ENCODE peak calls at places on chromosomes 6 and 20, in eight cellular contexts. K is HCT116, A is astrocyte of the spinal cord, J is A549, F is coronary artery, D is kidney epithelial cell, P is heart left ventricle, L is sigmoid colon. E is an unnamed sample.

GRCh38 chr20:25310268-25310920 is 62.5 kb downstream of the PYGB start:
- DNase-seq in P (peak), L (peak), J (peak), A (peak), F (no peak), K (peak), D (peak), E (peak)

GRCh38 chr20:38724603-38725457 is 544 bp downstream of the SLC32A1 start:
- DNase-seq in K (no peak), P (no peak), F (no peak), J (no peak), D (no peak), L (no peak), A (no peak), E (peak)

GRCh38 chr6:154488802-154489437 is 21.6 kb downstream of the CNKSR3 start:
- DNase-seq in J (no peak), L (no peak), A (peak), K (peak), F (no peak), D (no peak), P (no peak), E (no peak)

GRCh38 chr6:20630136-20630535 is 95.9 kb downstream of the CDKAL1 start:
- DNase-seq in J (no peak), F (no peak), D (no peak), K (no peak), P (no peak), A (no peak), L (no peak), E (no peak)

GRCh38 chr6:129617986-129618385 is 92.0 kb downstream of the ARHGAP18 start:
- DNase-seq in J (no peak), F (no peak), K (no peak), A (no peak), P (no peak), L (no peak), D (no peak), E (no peak)

GRCh38 chr20:63552481-63553249 is 1.3 kb upstream of the FNDC11 start:
- DNase-seq in F (no peak), J (no peak), L (no peak), A (no peak), P (no peak), K (no peak), D (no peak), E (no peak)

GRCh38 chr6:75267461-75267860 is 17.1 kb downstream of the TMEM30A start:
- DNase-seq in P (no peak), J (no peak), A (no peak), F (no peak), K (no peak), L (no peak), D (no peak), E (no peak)

GRCh38 chr6:11918021-11918738 is 93.9 kb upstream of the HIVEP1 start:
- DNase-seq in D (no peak), K (no peak), J (no peak), P (no peak), L (no peak), F (no peak), A (peak), E (no peak)

GRCh38 chr6:52389626-52390360 is 27.8 kb downstream of the PAQR8 start:
- DNase-seq in L (no peak), A (peak), D (peak), P (peak), J (no peak), F (no peak), K (peak), E (peak)

GRCh38 chr20:62158088-62158400 is 14.5 kb downstream of the SS18L1 start:
- DNase-seq in A (no peak), L (no peak), D (no peak), K (no peak), P (peak), J (no peak), F (no peak), E (no peak)

GRCh38 chr20:50296450-50297375 is 106.1 kb downstream of the CEBPB start:
- DNase-seq in J (no peak), P (no peak), K (no peak), F (no peak), A (no peak), L (peak), D (no peak), E (no peak)

GRCh38 chr20:3887870-3888614 is 1.1 kb upstream of the PANK2 start:
- DNase-seq in D (no peak), J (no peak), K (peak), P (no peak), L (peak), F (no peak), A (no peak), E (no peak)

GRCh38 chr20:34491226-34491931 is 24.8 kb upstream of the DYNLRB1 start:
- DNase-seq in D (no peak), L (no peak), K (no peak), F (no peak), J (no peak), P (no peak), A (no peak), E (no peak)

GRCh38 chr6:12791371-12791770 is 74.8 kb downstream of the PHACTR1 start:
- DNase-seq in P (no peak), K (no peak), D (no peak), L (no peak), J (no peak), F (no peak), A (no peak), E (no peak)

GRCh38 chr6:3124667-3125066 is 6.2 kb downstream of the BPHL start:
- DNase-seq in J (no peak), K (no peak), P (no peak), F (no peak), L (no peak), A (no peak), D (no peak), E (no peak)

GRCh38 chr6:11953641-11954040 is 58.5 kb upstream of the HIVEP1 start:
- DNase-seq in F (no peak), L (no peak), K (no peak), D (no peak), P (no peak), A (no peak), J (no peak), E (no peak)

GRCh38 chr20:37042986-37043972 is 52.5 kb downstream of the RBL1 start:
- DNase-seq in L (no peak), F (no peak), D (no peak), J (no peak), K (no peak), A (no peak), P (no peak), E (peak)

GRCh38 chr6:31058128-31058894 is 48.0 kb downstream of the MUC22 start:
- DNase-seq in A (peak), D (peak), P (no peak), K (peak), J (peak), F (no peak), L (no peak), E (no peak)

GRCh38 chr6:170448745-170449144 is 104.4 kb downstream of the PSMB1 start:
- DNase-seq in J (no peak), K (no peak), A (no peak), F (peak), D (no peak), P (peak), L (no peak), E (no peak)

GRCh38 chr20:32984196-32984595 is 20.0 kb downstream of the SUN5 start:
- DNase-seq in P (no peak), A (no peak), J (no peak), K (no peak), F (no peak), L (no peak), D (no peak), E (no peak)

GRCh38 chr6:34791164-34791841 is 580 bp upstream of the BLTP3A start:
- DNase-seq in A (peak), K (peak), P (peak), F (peak), J (peak), L (peak), D (no peak), E (peak)

GRCh38 chr6:117880824-117881223 is 26.2 kb upstream of the SLC35F1 start:
- DNase-seq in J (no peak), P (no peak), F (no peak), D (no peak), L (no peak), A (no peak), K (no peak), E (no peak)

GRCh38 chr6:44629636-44630035 is 242.1 kb downstream of the CDC5L start:
- DNase-seq in J (no peak), D (no peak), F (no peak), P (no peak), L (no peak), K (no peak), A (no peak), E (no peak)

GRCh38 chr6:163985710-163986109 is 571.2 kb downstream of the QKI start:
- DNase-seq in F (no peak), D (no peak), J (no peak), P (no peak), K (no peak), L (no peak), A (peak), E (no peak)

GRCh38 chr6:73308712-73309533 is 45.2 kb downstream of the DPPA5 start:
- DNase-seq in J (peak), P (no peak), F (no peak), L (no peak), K (peak), A (peak), D (no peak), E (no peak)

GRCh38 chr20:23638309-23638708 is 554 bp upstream of the CST3 start:
- DNase-seq in D (no peak), P (peak), J (no peak), F (no peak), A (no peak), L (no peak), K (no peak), E (no peak)

GRCh38 chr20:45308078-45308778 is at the start of gene MATN4:
- DNase-seq in P (peak), D (no peak), A (no peak), K (no peak), F (no peak), L (no peak), J (no peak), E (no peak)

GRCh38 chr6:159813781-159814180 is 13.7 kb downstream of the PNLDC1 start:
- DNase-seq in K (no peak), P (no peak), L (no peak), F (no peak), A (no peak), J (no peak), D (no peak), E (no peak)

GRCh38 chr20:19099586-19100555 is 112.6 kb upstream of the SLC24A3 start:
- DNase-seq in J (no peak), L (no peak), D (no peak), A (no peak), P (no peak), F (no peak), K (no peak), E (no peak)

GRCh38 chr6:25296980-25297379 is 17.8 kb downstream of the CARMIL1 start:
- DNase-seq in F (peak), A (no peak), J (no peak), K (no peak), L (no peak), P (no peak), D (no peak), E (no peak)

GRCh38 chr20:34582221-34582620 is 23.7 kb downstream of the MAP1LC3A start:
- DNase-seq in P (no peak), F (no peak), D (no peak), A (no peak), K (no peak), L (no peak), J (no peak), E (no peak)

DNA sequence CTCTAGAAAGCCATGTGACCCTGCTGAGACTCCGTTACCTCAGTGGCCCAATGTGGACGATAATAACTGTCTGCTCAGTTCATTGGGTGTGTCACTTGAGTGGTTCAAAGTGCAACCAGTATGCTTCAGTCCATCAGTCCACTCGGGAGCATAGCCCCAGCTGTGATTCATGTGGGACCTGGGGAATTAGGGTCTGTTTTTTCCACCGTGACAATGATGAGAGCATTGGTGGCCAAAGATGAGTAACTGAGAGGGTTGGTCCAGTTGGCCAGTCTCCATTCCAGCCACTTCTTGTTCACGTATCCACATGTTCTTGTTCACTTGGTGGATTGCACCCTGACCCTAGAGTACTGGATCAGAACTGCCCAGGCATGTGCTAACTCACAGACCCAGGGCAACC is 403.6 kb downstream of the CD83 start:
- DNase-seq in K (no peak), F (no peak), P (no peak), D (no peak), J (no peak), L (no peak), A (no peak), E (no peak)
- TF ChIP-seq CTCF in K (no peak), F (no peak), P (no peak), D (no peak), J (no peak), L (no peak), A (no peak), E (no peak)

GRCh38 chr6:158389188-158389919 is 77.1 kb downstream of the TULP4 start:
- DNase-seq in P (no peak), L (no peak), J (no peak), A (no peak), K (no peak), D (no peak), F (no peak), E (no peak)

GRCh38 chr6:158387578-158387977 is 75.3 kb downstream of the TULP4 start:
- DNase-seq in L (no peak), F (no peak), J (no peak), A (no peak), K (no peak), P (no peak), D (no peak), E (no peak)

GRCh38 chr6:158388727-158389126 is 76.5 kb downstream of the TULP4 start:
- DNase-seq in P (no peak), D (no peak), A (no peak), K (no peak), L (no peak), F (no peak), J (no peak), E (no peak)

GRCh38 chr6:158384671-158385110 is 72.4 kb downstream of the TULP4 start:
- DNase-seq in K (no peak), P (no peak), L (no peak), D (no peak), J (no peak), A (no peak), F (no peak), E (no peak)

DNA sequence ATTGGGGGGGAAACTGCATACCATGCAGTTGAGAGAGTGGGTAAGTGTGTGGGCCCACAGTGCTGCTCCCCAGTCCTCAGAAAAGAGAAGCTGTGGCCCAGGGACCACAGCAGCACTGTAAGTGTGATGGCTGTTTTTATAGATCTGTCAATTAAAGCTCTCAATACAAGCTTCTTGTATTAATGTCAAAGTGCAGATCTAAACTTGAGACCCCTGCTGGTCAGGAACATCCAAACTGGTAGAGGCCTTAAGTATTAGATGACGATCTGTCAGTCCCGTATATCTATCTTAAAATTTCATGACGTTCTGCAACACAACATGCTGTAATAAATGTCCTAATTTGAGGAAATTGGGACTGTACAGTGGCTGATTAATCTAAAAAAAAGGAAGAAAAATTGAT is 74.8 kb downstream of the TULP4 start:
- DNase-seq in K (peak), L (no peak), P (no peak), F (no peak), J (peak), D (no peak), A (no peak), E (no peak)
- TF ChIP-seq CTCF in K (peak), L (no peak), P (no peak), F (no peak), J (no peak), D (no peak), A (peak), E (no peak)

GRCh38 chr20:56411759-56412472 is at the start of gene CASS4:
- DNase-seq in L (no peak), P (no peak), F (no peak), D (no peak), K (no peak), A (peak), J (no peak), E (peak)
- TF ChIP-seq CTCF in L (no peak), P (no peak), F (no peak), D (no peak), K (no peak), A (no peak), J (no peak), E (no peak)

GRCh38 chr20:44089987-44090674 is 96.9 kb downstream of the JPH2 start:
- DNase-seq in K (peak), D (no peak), A (peak), P (no peak), J (peak), L (peak), F (no peak), E (no peak)
- TF ChIP-seq CTCF in K (no peak), D (no peak), A (no peak), P (no peak), J (no peak), L (no peak), F (no peak), E (no peak)

E was measured in GM10248.